ENCODE peak calls at places on chromosomes 1 and 21, in six cellular contexts. R is HTR-8/SVneo; K is psoas muscle; N is COR-L47; W is stimulated activated CD4-positive, alpha-beta T cell treated with anti-CD3 and anti-CD28 coated beads, Interleukin-1b, Interleukin-23, amount 100 ng/mL, for 48 hours; Q is activated T-helper 1 cell treated with anti-CD3 and anti-CD28 coated beads, Interleukin-12 subunit alpha, Interleukin-12 subunit beta, Interleukin-2, Interleukin-4 antibody, amounts not matched to agents 30 ng/mL and 10 ng/mL and 1 ng/mL, durations not matched to agents 14 hours and 24 hours and 36 hours. G is an unnamed sample.
A peak's percentile ranks its signal among the peaks of the same experiment; 100 is the strongest.

GRCh38 chr1:183590225-183591191 is at the start of gene NCF2:
- DNase-seq in R (no peak), Q (peak; percentile 68), N (no peak), K (no peak), W (peak; percentile 61), G (no peak)

GRCh38 chr1:166479052-166479631 is 312.3 kb upstream of the FAM78B start:
- DNase-seq in K (peak; percentile 31), N (peak; percentile 18), W (peak; percentile 45), R (peak; percentile 12), Q (peak; percentile 10), G (peak; percentile 36)

GRCh38 chr1:5847013-5847654 is 145.1 kb downstream of the NPHP4 start:
- DNase-seq in Q (no peak), K (no peak), R (peak; percentile 50), W (no peak), N (no peak), G (peak; percentile 71)

GRCh38 chr21:36966846-36967657 is 583 bp upstream of the HLCS start:
- DNase-seq in R (no peak), K (no peak), W (no peak), Q (no peak), N (no peak), G (no peak)

GRCh38 chr1:247297263-247298123 is 34.2 kb downstream of the ZNF496 start:
- DNase-seq in N (no peak), W (no peak), R (no peak), Q (no peak), K (no peak), G (no peak)

GRCh38 chr1:83626603-83627002 is 372.3 kb downstream of the TTLL7 start:
- DNase-seq in W (no peak), N (no peak), K (no peak), Q (no peak), R (no peak), G (no peak)

GRCh38 chr1:14255711-14256110 is 342.8 kb upstream of the KAZN start:
- DNase-seq in R (no peak), N (no peak), W (no peak), K (no peak), Q (no peak), G (peak; percentile 17)

GRCh38 chr1:206982216-206982615 is 12.0 kb upstream of the FCAMR start:
- DNase-seq in R (peak; percentile 69), N (peak; percentile 52), W (peak; percentile 44), K (peak; percentile 19), Q (peak; percentile 36), G (peak; percentile 80)

GRCh38 chr1:71658295-71658694 is 577.5 kb upstream of the ZRANB2 start:
- DNase-seq in W (no peak), K (no peak), Q (no peak), R (no peak), N (no peak), G (peak; percentile 27)

GRCh38 chr1:209674957-209675566 is at the start of gene G0S2:
- DNase-seq in W (peak; percentile 51), Q (peak; percentile 59), R (no peak), N (peak; percentile 41), K (peak; percentile 87), G (peak; percentile 55)

GRCh38 chr1:234848972-234849641 is 239.1 kb upstream of the IRF2BP2 start:
- DNase-seq in Q (no peak), N (no peak), K (no peak), R (no peak), W (no peak), G (peak; percentile 45)

GRCh38 chr1:7406641-7407546 is 364.2 kb upstream of the VAMP3 start:
- DNase-seq in K (no peak), Q (no peak), N (no peak), R (no peak), W (no peak), G (no peak)

G was measured in GM03348.